ENCODE peak calls at places on chromosomes 2 and 18, in six cellular contexts. N is stomach, H is upper lobe of right lung, E is PC-9, V is A549, F is kidney. Y is an unnamed sample.
A peak's percentile ranks its signal among the peaks of the same experiment; 100 is the strongest.

GRCh38 chr18:59008302-59008974 is 131.2 kb upstream of the SEC11C start:
- DNase-seq in F (no peak), N (no peak), V (peak; percentile 94), E (peak; percentile 88), H (no peak), Y (peak; percentile 69)

GRCh38 chr2:226715347-226715990 is 84.2 kb downstream of the IRS1 start:
- DNase-seq in H (no peak), F (no peak), N (no peak), V (no peak), E (no peak), Y (no peak)

GRCh38 chr2:29201979-29202378 is 86.8 kb downstream of the CLIP4 start:
- DNase-seq in N (no peak), F (no peak), V (no peak), E (no peak), H (no peak), Y (no peak)

GRCh38 chr2:172021955-172022354 is 22.2 kb downstream of the METAP1D start:
- DNase-seq in N (no peak), H (no peak), F (no peak), E (no peak), V (peak; percentile 19), Y (no peak)

GRCh38 chr18:49899647-49900330 is 86.5 kb upstream of the ACAA2 start:
- DNase-seq in V (no peak), E (no peak), N (no peak), H (no peak), F (no peak), Y (no peak)

GRCh38 chr18:79371536-79372210 is 24.1 kb upstream of the NFATC1 start:
- DNase-seq in V (no peak), F (no peak), H (no peak), N (no peak), E (no peak), Y (no peak)

GRCh38 chr2:23414106-23414505 is 29.1 kb downstream of the KLHL29 start:
- DNase-seq in H (no peak), E (no peak), N (no peak), F (no peak), V (no peak), Y (no peak)

GRCh38 chr2:119114266-119114665 is 44.3 kb downstream of the C1QL2 start:
- DNase-seq in E (no peak), F (no peak), N (no peak), H (no peak), V (no peak), Y (no peak)

DNA sequence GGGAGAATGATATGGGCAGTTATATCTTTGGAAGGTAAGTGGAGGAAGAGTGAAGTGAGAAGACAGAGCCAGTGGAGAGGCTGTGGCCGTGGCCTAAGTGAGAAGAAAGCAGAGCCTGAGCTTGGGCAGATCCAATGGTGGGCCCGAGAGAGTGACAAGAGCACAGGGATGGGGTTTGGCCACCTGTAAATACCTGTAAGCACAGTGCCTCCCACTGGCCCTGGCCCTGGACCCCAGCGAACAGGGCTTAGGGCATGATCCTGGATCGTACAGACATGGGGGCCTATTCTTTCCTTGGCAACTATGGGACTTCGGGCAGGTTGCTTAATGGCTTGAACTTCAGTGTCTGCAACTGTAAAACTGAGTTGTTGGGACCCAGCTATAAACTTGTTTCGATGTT is 44.1 kb downstream of the MTCL1 start:
- DNase-seq in F (no peak), N (no peak), V (no peak), E (no peak), H (no peak), Y (no peak)
- H3K27ac ChIP-seq in F (no peak overlapping the region), N (peak overlapping the region; percentile 82), V (peak overlapping the region; percentile 15), E (no peak overlapping the region), H (no peak overlapping the region), Y (no peak overlapping the region)

GRCh38 chr18:4823091-4823490 is 368.0 kb upstream of the DLGAP1 start:
- DNase-seq in N (no peak), F (no peak), V (no peak), E (no peak), H (no peak), Y (no peak)

DNA sequence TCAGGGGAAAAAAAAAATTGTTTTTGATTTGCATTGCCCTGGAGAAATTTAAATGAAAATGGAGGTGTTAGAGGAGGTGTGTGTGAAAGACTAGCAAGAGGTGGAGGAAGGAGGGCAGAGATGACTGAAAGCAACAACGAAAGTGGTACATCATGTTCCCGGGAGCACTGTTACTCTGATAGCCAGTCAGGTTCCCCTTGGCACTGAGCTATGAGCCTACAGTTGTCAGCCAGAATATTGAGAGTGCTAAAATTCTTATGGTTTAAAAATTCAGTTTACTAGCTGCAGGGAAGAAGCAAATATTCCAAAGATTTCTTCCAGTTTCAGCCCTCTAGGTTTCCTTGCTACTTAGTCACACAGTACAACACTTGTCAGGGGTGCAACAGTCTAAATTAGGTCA is 366.7 kb upstream of the DLGAP1 start:
- DNase-seq in E (no peak), H (no peak), F (no peak), N (no peak), V (no peak), Y (no peak)
- H3K27ac ChIP-seq in E (no peak overlapping the region), H (no peak overlapping the region), F (no peak overlapping the region), N (no peak overlapping the region), V (no peak overlapping the region), Y (no peak overlapping the region)

GRCh38 chr2:96501886-96502810 is 3.0 kb downstream of the NEURL3 start:
- DNase-seq in N (no peak), V (no peak), F (no peak), H (no peak), E (no peak), Y (no peak)
- H3K27ac ChIP-seq in N (no peak overlapping the region), V (no peak overlapping the region), F (peak overlapping the region; percentile 26), H (no peak overlapping the region), E (no peak overlapping the region), Y (no peak overlapping the region)

DNA sequence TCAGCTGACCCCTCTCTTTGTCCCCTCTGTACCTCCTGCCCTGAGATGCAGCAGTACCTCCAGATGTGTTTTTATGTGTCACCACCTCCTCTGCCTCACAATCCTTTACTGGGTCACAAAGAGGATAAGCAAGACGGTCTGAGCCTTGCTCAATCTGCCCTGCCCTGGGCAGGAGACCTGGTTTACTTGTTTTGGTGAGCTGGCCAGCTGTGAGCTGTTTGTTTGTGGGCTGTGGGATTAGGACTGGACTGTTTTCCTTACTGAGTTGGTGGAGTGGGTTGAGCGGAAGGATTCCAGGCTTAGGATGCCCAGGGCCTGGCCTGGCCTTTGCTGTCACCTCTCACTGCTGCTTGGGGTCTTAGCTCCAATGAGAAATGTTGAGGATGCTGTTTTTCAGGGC is 299.5 kb downstream of the SRBD1 start:
- DNase-seq in H (no peak), V (no peak), F (no peak), E (no peak), N (no peak), Y (no peak)
- H3K27ac ChIP-seq in H (no peak overlapping the region), V (no peak overlapping the region), F (no peak overlapping the region), E (no peak overlapping the region), N (no peak overlapping the region), Y (no peak overlapping the region)

GRCh38 chr18:3654442-3655253 is 204.7 kb downstream of the TGIF1 start:
- DNase-seq in F (no peak), H (no peak), V (no peak), N (no peak), E (no peak), Y (no peak)

GRCh38 chr18:3652380-3653262 is 202.6 kb downstream of the TGIF1 start:
- DNase-seq in F (no peak), H (no peak), V (peak; percentile 99), N (peak; percentile 80), E (peak; percentile 99), Y (peak; percentile 99)

GRCh38 chr18:3653859-3654441 is 204.0 kb downstream of the TGIF1 start:
- DNase-seq in N (no peak), F (no peak), V (peak; percentile 46), H (no peak), E (no peak), Y (no peak)

GRCh38 chr18:3655254-3655554 is 205.2 kb downstream of the TGIF1 start:
- DNase-seq in E (no peak), F (no peak), N (no peak), H (no peak), V (no peak), Y (no peak)

GRCh38 chr18:3653263-3653858 is 203.4 kb downstream of the TGIF1 start:
- DNase-seq in F (no peak), N (no peak), V (peak; percentile 54), E (peak; percentile 46), H (no peak), Y (no peak)
- H3K27ac ChIP-seq in F (no peak overlapping the region), N (no peak overlapping the region), V (peak overlapping the region; percentile 99), E (peak overlapping the region; percentile 99), H (no peak overlapping the region), Y (peak overlapping the region; percentile 97)

GRCh38 chr2:222240676-222241049 is 58.1 kb downstream of the PAX3 start:
- DNase-seq in V (no peak), E (no peak), H (no peak), N (no peak), F (no peak), Y (no peak)
- H3K27ac ChIP-seq in V (no peak overlapping the region), E (no peak overlapping the region), H (no peak overlapping the region), N (no peak overlapping the region), F (no peak overlapping the region), Y (no peak overlapping the region)

DNA sequence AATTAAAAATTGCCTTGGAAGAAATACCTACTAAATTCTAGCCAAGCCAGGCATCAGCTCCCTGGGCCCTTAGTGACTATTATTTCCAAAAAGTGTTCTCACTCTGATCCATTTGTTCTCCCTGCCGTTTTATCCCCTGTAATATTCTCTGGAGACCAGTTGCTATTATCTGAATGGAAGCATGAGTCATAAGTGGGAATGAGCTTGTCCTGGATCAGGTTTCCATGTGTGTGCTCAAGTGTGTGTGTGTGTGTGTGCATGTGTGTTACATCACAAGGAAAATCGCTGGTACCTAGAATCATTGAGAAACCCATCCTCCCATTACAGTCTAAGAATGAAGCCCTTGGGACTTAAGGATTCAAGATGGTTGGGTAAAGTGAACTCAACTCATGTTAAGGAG is 130.3 kb upstream of the CXCR4 start:
- DNase-seq in H (no peak), N (no peak), V (peak; percentile 22), E (no peak), F (no peak), Y (no peak)
- H3K27ac ChIP-seq in H (no peak overlapping the region), N (no peak overlapping the region), V (no peak overlapping the region), E (no peak overlapping the region), F (no peak overlapping the region), Y (no peak overlapping the region)

Y was measured in epithelial cell of prostate.